ENCODE peak calls at places on chromosomes 5 and 9, in ten cellular contexts. One of them, this sample, is unnamed.

GRCh38 chr5:33317271-33317670 is 123.5 kb upstream of the TARS1 start:
- DNase-seq in fibroblast of pulmonary artery: peak; percentile 79
- DNase-seq in AG09309: no peak
- DNase-seq in heart left ventricle: no peak
- DNase-seq in heart right ventricle: no peak
- DNase-seq in astrocyte of the cerebellum: no peak
- DNase-seq in lung: no peak
- DNase-seq in lower lobe of right lung: no peak
- DNase-seq in fibroblast of lung: peak; percentile 53
- DNase-seq in OCI-LY7: no peak
- DNase-seq in this sample: peak; percentile 58

GRCh38 chr5:142201471-142201887 is 92.9 kb downstream of the NDFIP1 start:
- DNase-seq in fibroblast of pulmonary artery: peak; percentile 96
- DNase-seq in AG09309: peak; percentile 62
- DNase-seq in heart left ventricle: no peak
- DNase-seq in heart right ventricle: no peak
- DNase-seq in astrocyte of the cerebellum: peak; percentile 89
- DNase-seq in lung: no peak
- DNase-seq in lower lobe of right lung: no peak
- DNase-seq in fibroblast of lung: peak; percentile 98
- DNase-seq in OCI-LY7: no peak
- DNase-seq in this sample: peak; percentile 97

GRCh38 chr9:136978073-136978864 is 965 bp downstream of the PTGDS start:
- DNase-seq in fibroblast of pulmonary artery: peak; percentile 61
- DNase-seq in AG09309: no peak
- DNase-seq in heart left ventricle: peak; percentile 88
- DNase-seq in heart right ventricle: peak; percentile 89
- DNase-seq in astrocyte of the cerebellum: no peak
- DNase-seq in lung: peak; percentile 75
- DNase-seq in lower lobe of right lung: peak; percentile 81
- DNase-seq in fibroblast of lung: peak; percentile 27
- DNase-seq in OCI-LY7: peak; percentile 59
- DNase-seq in this sample: peak; percentile 92

GRCh38 chr9:79120533-79121315 is 451.0 kb upstream of the TLE4 start:
- DNase-seq in fibroblast of pulmonary artery: no peak
- DNase-seq in AG09309: no peak
- DNase-seq in heart left ventricle: no peak
- DNase-seq in heart right ventricle: no peak
- DNase-seq in astrocyte of the cerebellum: no peak
- DNase-seq in lung: no peak
- DNase-seq in lower lobe of right lung: no peak
- DNase-seq in fibroblast of lung: no peak
- DNase-seq in OCI-LY7: no peak
- DNase-seq in this sample: peak; percentile 26

GRCh38 chr5:58460727-58461286 is 921 bp upstream of the PLK2 start:
- DNase-seq in fibroblast of pulmonary artery: peak; percentile 92
- DNase-seq in AG09309: no peak
- DNase-seq in heart left ventricle: peak; percentile 91
- DNase-seq in heart right ventricle: peak; percentile 90
- DNase-seq in astrocyte of the cerebellum: peak; percentile 75
- DNase-seq in lung: peak; percentile 93
- DNase-seq in lower lobe of right lung: peak; percentile 92
- DNase-seq in fibroblast of lung: peak; percentile 77
- DNase-seq in OCI-LY7: peak; percentile 14
- DNase-seq in this sample: peak; percentile 89

GRCh38 chr5:150261231-150261630 is 28.3 kb downstream of the CAMK2A start:
- DNase-seq in fibroblast of pulmonary artery: no peak
- DNase-seq in AG09309: no peak
- DNase-seq in heart left ventricle: no peak
- DNase-seq in heart right ventricle: no peak
- DNase-seq in astrocyte of the cerebellum: no peak
- DNase-seq in lung: no peak
- DNase-seq in lower lobe of right lung: no peak
- DNase-seq in fibroblast of lung: no peak
- DNase-seq in OCI-LY7: no peak
- DNase-seq in this sample: no peak

GRCh38 chr9:136512651-136513066 is 29.8 kb upstream of the SEC16A start:
- DNase-seq in fibroblast of pulmonary artery: peak; percentile 39
- DNase-seq in AG09309: no peak
- DNase-seq in heart left ventricle: no peak
- DNase-seq in heart right ventricle: no peak
- DNase-seq in astrocyte of the cerebellum: no peak
- DNase-seq in lung: no peak
- DNase-seq in lower lobe of right lung: no peak
- DNase-seq in fibroblast of lung: no peak
- DNase-seq in OCI-LY7: peak; percentile 33
- DNase-seq in this sample: no peak

GRCh38 chr5:107486489-107486888 is 184.2 kb downstream of the EFNA5 start:
- DNase-seq in fibroblast of pulmonary artery: peak; percentile 69
- DNase-seq in AG09309: no peak
- DNase-seq in heart left ventricle: no peak
- DNase-seq in heart right ventricle: no peak
- DNase-seq in astrocyte of the cerebellum: no peak
- DNase-seq in lung: no peak
- DNase-seq in lower lobe of right lung: no peak
- DNase-seq in fibroblast of lung: peak; percentile 80
- DNase-seq in OCI-LY7: no peak
- DNase-seq in this sample: peak; percentile 78

GRCh38 chr5:35338169-35338476 is 107.8 kb upstream of the PRLR start:
- DNase-seq in fibroblast of pulmonary artery: no peak
- DNase-seq in AG09309: no peak
- DNase-seq in heart left ventricle: no peak
- DNase-seq in heart right ventricle: no peak
- DNase-seq in astrocyte of the cerebellum: no peak
- DNase-seq in lung: no peak
- DNase-seq in lower lobe of right lung: no peak
- DNase-seq in fibroblast of lung: no peak
- DNase-seq in OCI-LY7: no peak
- DNase-seq in this sample: no peak

GRCh38 chr5:122202952-122203351 is 73.6 kb downstream of the ZNF474 start:
- DNase-seq in fibroblast of pulmonary artery: no peak
- DNase-seq in AG09309: no peak
- DNase-seq in heart left ventricle: no peak
- DNase-seq in heart right ventricle: no peak
- DNase-seq in astrocyte of the cerebellum: peak; percentile 57
- DNase-seq in lung: no peak
- DNase-seq in lower lobe of right lung: no peak
- DNase-seq in fibroblast of lung: peak; percentile 78
- DNase-seq in OCI-LY7: no peak
- DNase-seq in this sample: peak; percentile 54

GRCh38 chr5:87300744-87301143 is 33.1 kb downstream of the RASA1 start:
- DNase-seq in fibroblast of pulmonary artery: peak; percentile 84
- DNase-seq in AG09309: peak; percentile 70
- DNase-seq in heart left ventricle: no peak
- DNase-seq in heart right ventricle: no peak
- DNase-seq in astrocyte of the cerebellum: peak; percentile 51
- DNase-seq in lung: no peak
- DNase-seq in lower lobe of right lung: no peak
- DNase-seq in fibroblast of lung: peak; percentile 96
- DNase-seq in OCI-LY7: no peak
- DNase-seq in this sample: peak; percentile 91

GRCh38 chr5:132260714-132261615 is 3.5 kb downstream of the PDLIM4 start:
- DNase-seq in fibroblast of pulmonary artery: peak; percentile 89
- DNase-seq in AG09309: no peak
- DNase-seq in heart left ventricle: peak; percentile 65
- DNase-seq in heart right ventricle: peak; percentile 39
- DNase-seq in astrocyte of the cerebellum: peak; percentile 95
- DNase-seq in lung: no peak
- DNase-seq in lower lobe of right lung: no peak
- DNase-seq in fibroblast of lung: peak; percentile 98
- DNase-seq in OCI-LY7: no peak
- DNase-seq in this sample: peak; percentile 91

GRCh38 chr9:98410185-98410697 is 154.8 kb upstream of the TBC1D2 start:
- DNase-seq in fibroblast of pulmonary artery: peak; percentile 89
- DNase-seq in AG09309: peak; percentile 78
- DNase-seq in heart left ventricle: peak; percentile 56
- DNase-seq in heart right ventricle: peak; percentile 19
- DNase-seq in astrocyte of the cerebellum: peak; percentile 64
- DNase-seq in lung: no peak
- DNase-seq in lower lobe of right lung: no peak
- DNase-seq in fibroblast of lung: peak; percentile 86
- DNase-seq in OCI-LY7: peak; percentile 4
- DNase-seq in this sample: peak; percentile 85
- TF ChIP-seq CTCF in fibroblast of pulmonary artery: peak; percentile 64
- TF ChIP-seq CTCF in AG09309: peak; percentile 64
- TF ChIP-seq CTCF in heart left ventricle: peak; percentile 16
- TF ChIP-seq CTCF in heart right ventricle: no peak
- TF ChIP-seq CTCF in astrocyte of the cerebellum: peak; percentile 54
- TF ChIP-seq CTCF in lung: no peak
- TF ChIP-seq CTCF in lower lobe of right lung: peak; percentile 11
- TF ChIP-seq CTCF in fibroblast of lung: peak; percentile 67
- TF ChIP-seq CTCF in OCI-LY7: no peak
- TF ChIP-seq CTCF in this sample: peak; percentile 64

DNA sequence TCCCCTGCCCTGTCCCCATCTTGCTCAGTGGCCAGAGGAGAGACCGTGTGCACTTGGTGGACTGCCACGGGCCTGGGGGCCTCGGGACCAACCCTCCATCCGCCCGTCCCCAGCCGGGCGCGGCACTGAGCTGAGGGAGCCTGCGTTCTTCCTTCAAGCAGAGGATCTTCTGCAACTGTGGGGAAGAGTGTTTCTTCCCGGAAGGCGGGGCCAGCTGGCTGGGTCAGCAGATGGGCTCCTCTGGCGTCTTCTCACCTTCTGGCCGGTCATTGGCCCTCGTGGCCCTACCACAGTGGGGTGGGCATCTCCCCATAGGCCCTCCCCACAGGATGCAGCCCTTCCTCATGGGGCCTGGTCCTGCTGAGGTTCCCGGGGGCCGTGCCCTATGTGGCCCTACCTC is 17.4 kb downstream of the RXRA start:
- DNase-seq in fibroblast of pulmonary artery: no peak
- DNase-seq in AG09309: no peak
- DNase-seq in heart left ventricle: peak; percentile 56
- DNase-seq in heart right ventricle: peak; percentile 60
- DNase-seq in astrocyte of the cerebellum: no peak
- DNase-seq in lung: no peak
- DNase-seq in lower lobe of right lung: peak; percentile 76
- DNase-seq in fibroblast of lung: no peak
- DNase-seq in OCI-LY7: no peak
- DNase-seq in this sample: no peak
- H3K4me3 ChIP-seq in fibroblast of pulmonary artery: no peak overlapping the region
- H3K4me3 ChIP-seq in AG09309: no peak overlapping the region
- H3K4me3 ChIP-seq in heart left ventricle: no peak overlapping the region
- H3K4me3 ChIP-seq in heart right ventricle: no peak overlapping the region
- H3K4me3 ChIP-seq in astrocyte of the cerebellum: no peak overlapping the region
- H3K4me3 ChIP-seq in lung: no peak overlapping the region
- H3K4me3 ChIP-seq in lower lobe of right lung: no peak overlapping the region
- H3K4me3 ChIP-seq in fibroblast of lung: no peak overlapping the region
- H3K4me3 ChIP-seq in OCI-LY7: no peak overlapping the region
- H3K4me3 ChIP-seq in this sample: no peak overlapping the region

GRCh38 chr5:146527785-146528184 is 11.8 kb upstream of the GPR151 start:
- DNase-seq in fibroblast of pulmonary artery: no peak
- DNase-seq in AG09309: no peak
- DNase-seq in heart left ventricle: no peak
- DNase-seq in heart right ventricle: no peak
- DNase-seq in astrocyte of the cerebellum: no peak
- DNase-seq in lung: no peak
- DNase-seq in lower lobe of right lung: no peak
- DNase-seq in fibroblast of lung: no peak
- DNase-seq in OCI-LY7: no peak
- DNase-seq in this sample: no peak

GRCh38 chr5:146523698-146524097 is 7.7 kb upstream of the GPR151 start:
- DNase-seq in fibroblast of pulmonary artery: no peak
- DNase-seq in AG09309: no peak
- DNase-seq in heart left ventricle: no peak
- DNase-seq in heart right ventricle: no peak
- DNase-seq in astrocyte of the cerebellum: no peak
- DNase-seq in lung: no peak
- DNase-seq in lower lobe of right lung: no peak
- DNase-seq in fibroblast of lung: no peak
- DNase-seq in OCI-LY7: no peak
- DNase-seq in this sample: no peak

GRCh38 chr5:146529984-146530383 is 14.0 kb upstream of the GPR151 start:
- DNase-seq in fibroblast of pulmonary artery: no peak
- DNase-seq in AG09309: no peak
- DNase-seq in heart left ventricle: no peak
- DNase-seq in heart right ventricle: no peak
- DNase-seq in astrocyte of the cerebellum: no peak
- DNase-seq in lung: no peak
- DNase-seq in lower lobe of right lung: no peak
- DNase-seq in fibroblast of lung: no peak
- DNase-seq in OCI-LY7: no peak
- DNase-seq in this sample: no peak

GRCh38 chr5:146533260-146533857 is 17.4 kb upstream of the GPR151 start:
- DNase-seq in fibroblast of pulmonary artery: peak; percentile 66
- DNase-seq in AG09309: peak; percentile 23
- DNase-seq in heart left ventricle: peak; percentile 34
- DNase-seq in heart right ventricle: peak; percentile 31
- DNase-seq in astrocyte of the cerebellum: peak; percentile 38
- DNase-seq in lung: peak; percentile 67
- DNase-seq in lower lobe of right lung: peak; percentile 62
- DNase-seq in fibroblast of lung: peak; percentile 54
- DNase-seq in OCI-LY7: peak; percentile 81
- DNase-seq in this sample: peak; percentile 74

DNA sequence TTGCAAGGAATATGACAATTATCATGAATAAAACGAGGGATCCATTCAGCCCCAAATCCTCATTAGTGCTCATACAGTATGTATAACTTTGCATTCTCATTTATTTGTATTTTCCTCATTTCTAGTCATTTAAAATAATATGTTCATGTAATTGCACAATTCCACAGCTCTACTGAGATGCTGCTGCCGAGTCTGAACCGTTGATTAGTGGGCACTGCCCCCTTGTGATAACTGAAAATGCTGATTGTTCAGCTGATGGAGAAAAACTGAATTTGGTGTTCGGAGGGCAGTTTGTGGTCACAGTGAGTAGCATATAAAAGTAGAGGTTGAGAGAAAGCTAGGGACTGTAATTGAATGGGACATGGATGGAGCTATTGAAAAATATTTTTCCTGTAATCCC is 12.2 kb upstream of the GPR151 start:
- DNase-seq in fibroblast of pulmonary artery: peak; percentile 33
- DNase-seq in AG09309: no peak
- DNase-seq in heart left ventricle: no peak
- DNase-seq in heart right ventricle: no peak
- DNase-seq in astrocyte of the cerebellum: no peak
- DNase-seq in lung: no peak
- DNase-seq in lower lobe of right lung: no peak
- DNase-seq in fibroblast of lung: no peak
- DNase-seq in OCI-LY7: no peak
- DNase-seq in this sample: peak; percentile 48
- TF ChIP-seq CTCF in fibroblast of pulmonary artery: peak; percentile 27
- TF ChIP-seq CTCF in AG09309: no peak
- TF ChIP-seq CTCF in heart left ventricle: no peak
- TF ChIP-seq CTCF in heart right ventricle: no peak
- TF ChIP-seq CTCF in astrocyte of the cerebellum: no peak
- TF ChIP-seq CTCF in lung: no peak
- TF ChIP-seq CTCF in lower lobe of right lung: no peak
- TF ChIP-seq CTCF in fibroblast of lung: no peak
- TF ChIP-seq CTCF in OCI-LY7: peak; percentile 40
- TF ChIP-seq CTCF in this sample: peak; percentile 54

DNA sequence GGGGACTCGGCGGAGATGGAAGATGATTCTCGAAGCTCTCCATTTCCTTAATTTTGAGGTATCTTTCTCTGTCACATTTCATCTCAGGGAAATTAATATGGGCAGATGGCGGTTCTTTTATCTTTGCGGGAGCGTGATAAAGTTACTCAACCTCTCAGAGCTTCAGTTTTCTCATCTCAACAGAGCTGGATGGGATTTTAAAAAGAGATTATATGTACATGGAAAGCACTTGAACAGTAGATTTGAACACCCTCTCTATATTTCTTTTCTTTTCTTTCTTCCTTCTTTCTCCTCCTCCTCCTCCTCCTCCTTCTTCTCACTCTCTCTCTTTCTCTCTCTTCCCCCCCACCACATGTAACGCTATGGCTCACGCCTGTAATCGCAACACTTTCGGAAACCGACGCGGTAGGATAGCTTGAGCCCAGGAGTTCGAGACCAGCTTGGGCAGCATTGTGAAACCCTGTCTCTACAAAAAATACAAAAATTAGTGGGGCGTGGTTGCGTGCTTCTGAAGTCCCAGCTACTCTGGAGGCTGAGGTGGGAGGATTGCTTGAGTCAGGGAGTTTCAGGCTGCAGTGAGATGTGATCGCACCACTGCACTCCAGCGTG is 603 bp upstream of the GLDC start:
- DNase-seq in fibroblast of pulmonary artery: no peak
- DNase-seq in AG09309: no peak
- DNase-seq in heart left ventricle: no peak
- DNase-seq in heart right ventricle: no peak
- DNase-seq in astrocyte of the cerebellum: no peak
- DNase-seq in lung: no peak
- DNase-seq in lower lobe of right lung: no peak
- DNase-seq in fibroblast of lung: no peak
- DNase-seq in OCI-LY7: no peak
- DNase-seq in this sample: no peak
- H3K4me3 ChIP-seq in fibroblast of pulmonary artery: no peak overlapping the region
- H3K4me3 ChIP-seq in AG09309: no peak overlapping the region
- H3K4me3 ChIP-seq in heart left ventricle: peak overlapping the region; percentile 45
- H3K4me3 ChIP-seq in heart right ventricle: no peak overlapping the region
- H3K4me3 ChIP-seq in astrocyte of the cerebellum: peak overlapping the region; percentile 51
- H3K4me3 ChIP-seq in lung: peak overlapping the region; percentile 24
- H3K4me3 ChIP-seq in lower lobe of right lung: peak overlapping the region; percentile 55
- H3K4me3 ChIP-seq in fibroblast of lung: no peak overlapping the region
- H3K4me3 ChIP-seq in OCI-LY7: no peak overlapping the region
- H3K4me3 ChIP-seq in this sample: no peak overlapping the region